ENCODE peak calls at places on chromosomes 6 and 20, in seven cellular contexts. One of them, this sample, is unnamed.

GRCh38 chr20:56001106-56001785 is 4.1 kb downstream of the CBLN4 start:
- DNase-seq in AG04450: no peak
- DNase-seq in CD8-positive, alpha-beta T cell: no peak
- DNase-seq in OCI-LY7: no peak
- DNase-seq in GM23338: no peak
- DNase-seq in heart right ventricle: no peak
- DNase-seq in lung: no peak
- DNase-seq in this sample: no peak

GRCh38 chr6:138891255-138891986 is 95.5 kb downstream of the ECT2L start:
- DNase-seq in lung: no peak
- DNase-seq in CD8-positive, alpha-beta T cell: no peak
- DNase-seq in GM23338: peak; percentile 33
- DNase-seq in OCI-LY7: no peak
- DNase-seq in AG04450: no peak
- DNase-seq in heart right ventricle: no peak
- DNase-seq in this sample: no peak

GRCh38 chr20:16553161-16553560 is 20.1 kb downstream of the KIF16B start:
- DNase-seq in CD8-positive, alpha-beta T cell: no peak
- DNase-seq in AG04450: no peak
- DNase-seq in GM23338: no peak
- DNase-seq in lung: no peak
- DNase-seq in heart right ventricle: no peak
- DNase-seq in OCI-LY7: no peak
- DNase-seq in this sample: no peak

GRCh38 chr6:71250050-71250689 is 38.4 kb upstream of the OGFRL1 start:
- DNase-seq in lung: no peak
- DNase-seq in OCI-LY7: peak; percentile 59
- DNase-seq in heart right ventricle: peak; percentile 29
- DNase-seq in GM23338: peak; percentile 29
- DNase-seq in AG04450: peak; percentile 29
- DNase-seq in CD8-positive, alpha-beta T cell: no peak
- DNase-seq in this sample: no peak

GRCh38 chr6:144493035-144493910 is 208.1 kb downstream of the UTRN start:
- DNase-seq in lung: no peak
- DNase-seq in CD8-positive, alpha-beta T cell: no peak
- DNase-seq in GM23338: no peak
- DNase-seq in heart right ventricle: no peak
- DNase-seq in AG04450: no peak
- DNase-seq in OCI-LY7: no peak
- DNase-seq in this sample: no peak

GRCh38 chr6:106749611-106750010 is 120.2 kb downstream of the QRSL1 start:
- DNase-seq in GM23338: no peak
- DNase-seq in heart right ventricle: no peak
- DNase-seq in CD8-positive, alpha-beta T cell: no peak
- DNase-seq in AG04450: no peak
- DNase-seq in lung: no peak
- DNase-seq in OCI-LY7: no peak
- DNase-seq in this sample: no peak

GRCh38 chr6:38269773-38270172 is 370.0 kb downstream of the BTBD9 start:
- DNase-seq in GM23338: peak; percentile 34
- DNase-seq in OCI-LY7: no peak
- DNase-seq in heart right ventricle: no peak
- DNase-seq in CD8-positive, alpha-beta T cell: no peak
- DNase-seq in lung: no peak
- DNase-seq in AG04450: no peak
- DNase-seq in this sample: no peak

GRCh38 chr6:34227656-34228421 is 8.8 kb upstream of the HMGA1 start:
- DNase-seq in lung: no peak
- DNase-seq in AG04450: no peak
- DNase-seq in OCI-LY7: no peak
- DNase-seq in heart right ventricle: no peak
- DNase-seq in GM23338: no peak
- DNase-seq in CD8-positive, alpha-beta T cell: no peak
- DNase-seq in this sample: no peak

GRCh38 chr20:29689411-29690225 is 1567.8 kb upstream of the DEFB115 start:
- DNase-seq in GM23338: no peak
- DNase-seq in lung: no peak
- DNase-seq in heart right ventricle: peak; percentile 32
- DNase-seq in CD8-positive, alpha-beta T cell: no peak
- DNase-seq in OCI-LY7: no peak
- DNase-seq in AG04450: no peak
- DNase-seq in this sample: peak; percentile 41

GRCh38 chr6:161268526-161269210 is 5.2 kb downstream of the AGPAT4 start:
- DNase-seq in heart right ventricle: no peak
- DNase-seq in lung: no peak
- DNase-seq in GM23338: peak; percentile 14
- DNase-seq in OCI-LY7: no peak
- DNase-seq in CD8-positive, alpha-beta T cell: no peak
- DNase-seq in AG04450: no peak
- DNase-seq in this sample: no peak

GRCh38 chr6:45514454-45514853 is 136.7 kb upstream of the SUPT3H start:
- DNase-seq in heart right ventricle: no peak
- DNase-seq in lung: no peak
- DNase-seq in GM23338: no peak
- DNase-seq in AG04450: no peak
- DNase-seq in OCI-LY7: no peak
- DNase-seq in CD8-positive, alpha-beta T cell: no peak
- DNase-seq in this sample: no peak

GRCh38 chr6:63355632-63356031 is 35.8 kb upstream of the LGSN start:
- DNase-seq in heart right ventricle: no peak
- DNase-seq in GM23338: no peak
- DNase-seq in OCI-LY7: no peak
- DNase-seq in CD8-positive, alpha-beta T cell: no peak
- DNase-seq in lung: no peak
- DNase-seq in AG04450: no peak
- DNase-seq in this sample: no peak

GRCh38 chr6:136764522-136764993 is 27.7 kb downstream of the MAP3K5 start:
- DNase-seq in GM23338: no peak
- DNase-seq in heart right ventricle: no peak
- DNase-seq in OCI-LY7: peak; percentile 83
- DNase-seq in AG04450: no peak
- DNase-seq in CD8-positive, alpha-beta T cell: no peak
- DNase-seq in lung: no peak
- DNase-seq in this sample: no peak

GRCh38 chr6:142839686-142840040 is 105.3 kb downstream of the HIVEP2 start:
- DNase-seq in heart right ventricle: no peak
- DNase-seq in CD8-positive, alpha-beta T cell: no peak
- DNase-seq in GM23338: no peak
- DNase-seq in OCI-LY7: no peak
- DNase-seq in AG04450: no peak
- DNase-seq in lung: no peak
- DNase-seq in this sample: no peak

GRCh38 chr6:149221774-149222070 is 95.8 kb upstream of the TAB2 start:
- DNase-seq in OCI-LY7: no peak
- DNase-seq in AG04450: no peak
- DNase-seq in GM23338: no peak
- DNase-seq in heart right ventricle: no peak
- DNase-seq in lung: no peak
- DNase-seq in CD8-positive, alpha-beta T cell: no peak
- DNase-seq in this sample: no peak

GRCh38 chr6:11263185-11263817 is 30.8 kb upstream of the NEDD9 start:
- DNase-seq in lung: peak; percentile 82
- DNase-seq in heart right ventricle: peak; percentile 79
- DNase-seq in GM23338: no peak
- DNase-seq in CD8-positive, alpha-beta T cell: no peak
- DNase-seq in OCI-LY7: no peak
- DNase-seq in AG04450: peak; percentile 43
- DNase-seq in this sample: no peak

GRCh38 chr20:29740951-29741593 is 1516.4 kb upstream of the DEFB115 start:
- DNase-seq in lung: no peak
- DNase-seq in OCI-LY7: no peak
- DNase-seq in AG04450: no peak
- DNase-seq in heart right ventricle: no peak
- DNase-seq in GM23338: no peak
- DNase-seq in CD8-positive, alpha-beta T cell: no peak
- DNase-seq in this sample: no peak

GRCh38 chr6:79436232-79436631 is 101.0 kb downstream of the LCA5 start:
- DNase-seq in GM23338: no peak
- DNase-seq in heart right ventricle: no peak
- DNase-seq in AG04450: no peak
- DNase-seq in OCI-LY7: no peak
- DNase-seq in lung: no peak
- DNase-seq in CD8-positive, alpha-beta T cell: no peak
- DNase-seq in this sample: no peak

GRCh38 chr20:63292292-63292701 is 689 bp upstream of the COL20A1 start:
- DNase-seq in lung: no peak
- DNase-seq in CD8-positive, alpha-beta T cell: no peak
- DNase-seq in OCI-LY7: no peak
- DNase-seq in heart right ventricle: no peak
- DNase-seq in AG04450: no peak
- DNase-seq in GM23338: no peak
- DNase-seq in this sample: no peak

GRCh38 chr20:61929971-61930666 is 135.6 kb downstream of the TAF4 start:
- DNase-seq in GM23338: no peak
- DNase-seq in heart right ventricle: no peak
- DNase-seq in CD8-positive, alpha-beta T cell: no peak
- DNase-seq in AG04450: no peak
- DNase-seq in lung: no peak
- DNase-seq in OCI-LY7: no peak
- DNase-seq in this sample: no peak

GRCh38 chr20:62831854-62832211 is 15.0 kb downstream of the COL9A3 start:
- DNase-seq in lung: no peak
- DNase-seq in heart right ventricle: no peak
- DNase-seq in CD8-positive, alpha-beta T cell: no peak
- DNase-seq in OCI-LY7: no peak
- DNase-seq in AG04450: no peak
- DNase-seq in GM23338: no peak
- DNase-seq in this sample: no peak

GRCh38 chr6:37135835-37136694 is 33.9 kb upstream of the PIM1 start:
- DNase-seq in heart right ventricle: no peak
- DNase-seq in OCI-LY7: no peak
- DNase-seq in CD8-positive, alpha-beta T cell: no peak
- DNase-seq in AG04450: no peak
- DNase-seq in GM23338: no peak
- DNase-seq in lung: no peak
- DNase-seq in this sample: no peak

GRCh38 chr6:33490198-33490597 is 35.8 kb downstream of the ZBTB9 start:
- DNase-seq in lung: no peak
- DNase-seq in heart right ventricle: no peak
- DNase-seq in CD8-positive, alpha-beta T cell: no peak
- DNase-seq in GM23338: peak; percentile 21
- DNase-seq in OCI-LY7: peak; percentile 7
- DNase-seq in AG04450: no peak
- DNase-seq in this sample: no peak

GRCh38 chr6:95094751-95095150 is 482.6 kb upstream of the MANEA start:
- DNase-seq in OCI-LY7: no peak
- DNase-seq in AG04450: peak; percentile 16
- DNase-seq in heart right ventricle: no peak
- DNase-seq in lung: no peak
- DNase-seq in GM23338: no peak
- DNase-seq in CD8-positive, alpha-beta T cell: no peak
- DNase-seq in this sample: no peak
- H3K4me3 ChIP-seq in OCI-LY7: no peak overlapping the region
- H3K4me3 ChIP-seq in AG04450: peak overlapping the region; percentile 11
- H3K4me3 ChIP-seq in heart right ventricle: no peak overlapping the region
- H3K4me3 ChIP-seq in lung: no peak overlapping the region
- H3K4me3 ChIP-seq in GM23338: no peak overlapping the region
- H3K4me3 ChIP-seq in CD8-positive, alpha-beta T cell: no peak overlapping the region
- H3K4me3 ChIP-seq in this sample: no peak overlapping the region

DNA sequence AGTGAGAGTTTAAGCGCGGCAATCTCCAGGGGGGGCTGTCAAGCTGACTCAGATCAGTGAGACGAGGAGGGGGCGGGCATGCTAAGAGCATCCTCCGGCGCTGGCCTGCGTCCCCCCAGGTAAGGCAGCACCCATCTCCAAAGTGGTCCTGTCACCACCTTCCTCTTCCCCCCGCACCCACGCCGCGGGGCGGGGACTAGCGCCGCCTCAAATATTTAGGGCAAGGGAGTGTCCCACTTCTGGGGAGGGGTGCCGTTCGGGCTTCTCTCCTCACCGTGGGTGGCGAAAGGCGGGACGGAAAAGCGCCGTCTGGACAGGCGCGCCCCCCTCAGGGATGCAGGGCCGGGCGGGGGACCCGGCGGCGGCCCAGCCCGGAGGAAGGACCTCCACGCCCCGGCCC is 366 bp upstream of the TOX2 start:
- DNase-seq in lung: no peak
- DNase-seq in AG04450: no peak
- DNase-seq in GM23338: no peak
- DNase-seq in CD8-positive, alpha-beta T cell: no peak
- DNase-seq in heart right ventricle: no peak
- DNase-seq in OCI-LY7: no peak
- DNase-seq in this sample: no peak
- H3K27ac ChIP-seq in lung: no peak overlapping the region
- H3K27ac ChIP-seq in AG04450: no peak overlapping the region
- H3K27ac ChIP-seq in GM23338: no peak overlapping the region
- H3K27ac ChIP-seq in CD8-positive, alpha-beta T cell: no peak overlapping the region
- H3K27ac ChIP-seq in heart right ventricle: no peak overlapping the region
- H3K27ac ChIP-seq in OCI-LY7: no peak overlapping the region
- H3K27ac ChIP-seq in this sample: no peak overlapping the region

GRCh38 chr20:25196701-25197120 is 1.2 kb downstream of the ENTPD6 start:
- DNase-seq in GM23338: peak; percentile 27
- DNase-seq in OCI-LY7: no peak
- DNase-seq in heart right ventricle: no peak
- DNase-seq in AG04450: no peak
- DNase-seq in lung: no peak
- DNase-seq in CD8-positive, alpha-beta T cell: no peak
- DNase-seq in this sample: peak; percentile 55

GRCh38 chr20:25195014-25195961 is at the start of gene ENTPD6:
- DNase-seq in lung: peak; percentile 91
- DNase-seq in CD8-positive, alpha-beta T cell: peak; percentile 86
- DNase-seq in heart right ventricle: peak; percentile 92
- DNase-seq in GM23338: peak; percentile 83
- DNase-seq in OCI-LY7: no peak
- DNase-seq in AG04450: peak; percentile 64
- DNase-seq in this sample: peak; percentile 93

GRCh38 chr20:25197173-25197869 is 1.8 kb downstream of the ENTPD6 start:
- DNase-seq in OCI-LY7: no peak
- DNase-seq in heart right ventricle: no peak
- DNase-seq in AG04450: no peak
- DNase-seq in lung: no peak
- DNase-seq in CD8-positive, alpha-beta T cell: no peak
- DNase-seq in GM23338: peak; percentile 27
- DNase-seq in this sample: no peak

GRCh38 chr20:25194333-25194972 is 1.1 kb upstream of the ENTPD6 start:
- DNase-seq in GM23338: no peak
- DNase-seq in AG04450: no peak
- DNase-seq in OCI-LY7: no peak
- DNase-seq in lung: no peak
- DNase-seq in CD8-positive, alpha-beta T cell: no peak
- DNase-seq in heart right ventricle: no peak
- DNase-seq in this sample: no peak

GRCh38 chr20:25195962-25196700 is 619 bp downstream of the ENTPD6 start:
- DNase-seq in CD8-positive, alpha-beta T cell: no peak
- DNase-seq in AG04450: no peak
- DNase-seq in lung: no peak
- DNase-seq in OCI-LY7: no peak
- DNase-seq in GM23338: peak; percentile 68
- DNase-seq in heart right ventricle: no peak
- DNase-seq in this sample: peak; percentile 46
- TF ChIP-seq CTCF in CD8-positive, alpha-beta T cell: no peak
- TF ChIP-seq CTCF in AG04450: no peak
- TF ChIP-seq CTCF in lung: no peak
- TF ChIP-seq CTCF in OCI-LY7: no peak
- TF ChIP-seq CTCF in GM23338: no peak
- TF ChIP-seq CTCF in heart right ventricle: no peak
- TF ChIP-seq CTCF in this sample: no peak

DNA sequence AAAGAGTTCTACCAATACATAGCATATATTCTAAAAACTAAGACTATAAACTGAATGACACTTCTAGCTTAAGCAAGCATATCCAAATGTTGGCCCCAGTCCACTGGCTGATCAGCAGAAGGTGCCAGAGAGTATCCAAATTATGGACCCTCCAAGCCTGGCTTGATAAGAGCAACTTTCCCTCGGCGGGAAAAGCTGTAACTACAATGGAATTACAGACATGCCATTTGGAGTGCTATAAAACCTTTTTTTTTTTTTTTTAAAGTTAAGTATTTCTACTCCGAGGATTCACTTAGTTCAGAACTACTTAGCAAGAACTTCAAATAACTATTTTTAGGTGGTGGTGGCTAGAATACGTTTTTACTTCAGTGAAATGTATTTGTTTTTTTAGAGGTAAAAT is 94.6 kb downstream of the EPB41L2 start:
- DNase-seq in lung: no peak
- DNase-seq in GM23338: peak; percentile 35
- DNase-seq in heart right ventricle: no peak
- DNase-seq in AG04450: no peak
- DNase-seq in OCI-LY7: no peak
- DNase-seq in CD8-positive, alpha-beta T cell: no peak
- DNase-seq in this sample: no peak
- H3K4me3 ChIP-seq in lung: no peak overlapping the region
- H3K4me3 ChIP-seq in GM23338: no peak overlapping the region
- H3K4me3 ChIP-seq in heart right ventricle: no peak overlapping the region
- H3K4me3 ChIP-seq in AG04450: peak overlapping the region; percentile 48
- H3K4me3 ChIP-seq in OCI-LY7: no peak overlapping the region
- H3K4me3 ChIP-seq in CD8-positive, alpha-beta T cell: no peak overlapping the region
- H3K4me3 ChIP-seq in this sample: no peak overlapping the region

This sample was measured in WERI-Rb-1.